ENCODE peak calls at places on chromosomes 11 and 22, in six cellular contexts. One of them, this sample, is unnamed.

GRCh38 chr11:124640660-124641059 is 18.0 kb downstream of the TBRG1 start:
- DNase-seq in naive thymus-derived CD4-positive, alpha-beta T cell: no peak
- DNase-seq in colonic mucosa: no peak
- DNase-seq in GM23248: no peak
- DNase-seq in ascending aorta: no peak
- DNase-seq in spleen: no peak
- DNase-seq in this sample: no peak

GRCh38 chr22:38549106-38549884 is 20.7 kb downstream of the DMC1 start:
- DNase-seq in GM23248: no peak
- DNase-seq in colonic mucosa: no peak
- DNase-seq in spleen: no peak
- DNase-seq in naive thymus-derived CD4-positive, alpha-beta T cell: no peak
- DNase-seq in ascending aorta: no peak
- DNase-seq in this sample: no peak

GRCh38 chr11:12212181-12212820 is 101.9 kb downstream of the MICAL2 start:
- DNase-seq in ascending aorta: no peak
- DNase-seq in naive thymus-derived CD4-positive, alpha-beta T cell: no peak
- DNase-seq in spleen: peak; percentile 6
- DNase-seq in GM23248: no peak
- DNase-seq in colonic mucosa: no peak
- DNase-seq in this sample: no peak

GRCh38 chr11:10638285-10638684 is 55.3 kb downstream of the IRAG1 start:
- DNase-seq in ascending aorta: no peak
- DNase-seq in spleen: no peak
- DNase-seq in naive thymus-derived CD4-positive, alpha-beta T cell: no peak
- DNase-seq in colonic mucosa: no peak
- DNase-seq in GM23248: peak; percentile 51
- DNase-seq in this sample: no peak

GRCh38 chr11:104823638-104824037 is 74.6 kb downstream of the CASP12 start:
- DNase-seq in spleen: no peak
- DNase-seq in ascending aorta: no peak
- DNase-seq in GM23248: peak; percentile 3
- DNase-seq in colonic mucosa: no peak
- DNase-seq in naive thymus-derived CD4-positive, alpha-beta T cell: no peak
- DNase-seq in this sample: no peak

GRCh38 chr22:28938286-28938833 is 55.0 kb downstream of the ZNRF3 start:
- DNase-seq in spleen: no peak
- DNase-seq in naive thymus-derived CD4-positive, alpha-beta T cell: no peak
- DNase-seq in ascending aorta: no peak
- DNase-seq in GM23248: no peak
- DNase-seq in colonic mucosa: no peak
- DNase-seq in this sample: no peak

GRCh38 chr11:62264004-62264403 is 6.0 kb upstream of the SCGB2A2 start:
- DNase-seq in ascending aorta: no peak
- DNase-seq in colonic mucosa: no peak
- DNase-seq in naive thymus-derived CD4-positive, alpha-beta T cell: no peak
- DNase-seq in GM23248: peak; percentile 16
- DNase-seq in spleen: no peak
- DNase-seq in this sample: no peak

GRCh38 chr11:115087791-115088190 is 409.5 kb downstream of the NXPE2 start:
- DNase-seq in GM23248: no peak
- DNase-seq in colonic mucosa: no peak
- DNase-seq in spleen: no peak
- DNase-seq in ascending aorta: no peak
- DNase-seq in naive thymus-derived CD4-positive, alpha-beta T cell: no peak
- DNase-seq in this sample: no peak

DNA sequence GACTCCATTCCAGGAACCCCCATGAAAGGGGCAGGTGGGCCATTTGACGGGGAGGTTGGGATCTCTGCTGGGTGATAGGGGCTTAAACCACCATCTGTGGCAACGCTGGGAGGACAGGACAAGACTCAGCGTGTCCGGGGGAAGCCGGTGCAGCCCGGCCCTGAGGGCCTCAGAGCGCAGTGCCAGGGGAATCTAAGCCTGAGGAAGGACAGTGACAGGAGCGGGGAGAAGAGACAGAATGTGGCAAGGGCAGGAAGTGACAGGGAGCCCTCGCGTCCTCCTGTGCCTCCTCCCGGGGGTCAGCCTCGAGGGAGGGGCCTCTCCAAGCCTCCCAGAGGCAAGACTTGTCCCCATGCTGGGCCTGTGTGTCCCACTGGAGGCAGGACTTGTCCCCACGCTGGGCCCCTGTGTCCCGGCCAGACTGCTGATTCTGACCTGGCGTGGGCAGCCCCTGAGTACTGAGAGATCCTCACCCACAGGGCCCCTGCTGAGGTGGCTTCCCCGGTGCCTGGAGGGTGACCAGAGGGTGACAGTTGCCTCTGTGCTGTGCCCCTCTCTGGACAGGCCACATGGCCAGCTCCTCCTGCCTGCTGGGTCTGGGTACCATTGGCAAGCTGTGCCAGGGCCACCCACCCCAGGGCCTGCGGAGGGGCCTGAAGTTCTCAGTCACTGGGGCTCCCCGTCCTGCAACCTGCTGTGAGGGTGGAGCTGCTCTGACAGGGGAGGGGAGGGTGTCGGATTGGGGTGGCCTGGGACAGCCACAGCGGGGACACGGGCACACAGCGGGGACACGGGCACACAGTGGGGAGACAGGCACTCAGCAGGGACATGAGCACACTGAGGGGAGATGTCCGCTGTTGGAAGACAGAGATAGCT is 676.2 kb downstream of the BRD1 start:
- DNase-seq in GM23248: no peak
- DNase-seq in naive thymus-derived CD4-positive, alpha-beta T cell: no peak
- DNase-seq in ascending aorta: no peak
- DNase-seq in colonic mucosa: no peak
- DNase-seq in spleen: peak; percentile 56
- DNase-seq in this sample: no peak
- H3K9me3 ChIP-seq in GM23248: no peaks in the 10 kb centered on the region
- H3K9me3 ChIP-seq in naive thymus-derived CD4-positive, alpha-beta T cell: no peaks in the 10 kb centered on the region
- H3K9me3 ChIP-seq in ascending aorta: no peaks in the 10 kb centered on the region
- H3K9me3 ChIP-seq in colonic mucosa: no peaks in the 10 kb centered on the region
- H3K9me3 ChIP-seq in spleen: no peaks in the 10 kb centered on the region
- H3K9me3 ChIP-seq in this sample: no peaks in the 10 kb centered on the region

GRCh38 chr11:13784848-13785247 is 116.4 kb downstream of the FAR1 start:
- DNase-seq in colonic mucosa: no peak
- DNase-seq in spleen: no peak
- DNase-seq in ascending aorta: no peak
- DNase-seq in naive thymus-derived CD4-positive, alpha-beta T cell: no peak
- DNase-seq in GM23248: no peak
- DNase-seq in this sample: no peak

GRCh38 chr11:13784441-13784840 is 116.0 kb downstream of the FAR1 start:
- DNase-seq in naive thymus-derived CD4-positive, alpha-beta T cell: no peak
- DNase-seq in colonic mucosa: no peak
- DNase-seq in spleen: no peak
- DNase-seq in GM23248: no peak
- DNase-seq in ascending aorta: no peak
- DNase-seq in this sample: no peak

GRCh38 chr11:13781153-13781552 is 112.7 kb downstream of the FAR1 start:
- DNase-seq in naive thymus-derived CD4-positive, alpha-beta T cell: no peak
- DNase-seq in spleen: no peak
- DNase-seq in ascending aorta: no peak
- DNase-seq in colonic mucosa: no peak
- DNase-seq in GM23248: no peak
- DNase-seq in this sample: no peak

GRCh38 chr11:13786688-13787087 is 118.2 kb downstream of the FAR1 start:
- DNase-seq in colonic mucosa: no peak
- DNase-seq in spleen: no peak
- DNase-seq in naive thymus-derived CD4-positive, alpha-beta T cell: no peak
- DNase-seq in GM23248: no peak
- DNase-seq in ascending aorta: no peak
- DNase-seq in this sample: no peak

GRCh38 chr11:13782395-13783080 is 114.1 kb downstream of the FAR1 start:
- DNase-seq in GM23248: no peak
- DNase-seq in spleen: no peak
- DNase-seq in ascending aorta: no peak
- DNase-seq in naive thymus-derived CD4-positive, alpha-beta T cell: no peak
- DNase-seq in colonic mucosa: no peak
- DNase-seq in this sample: no peak
- H3K27me3 ChIP-seq in GM23248: peaks cover 19% of the 10 kb centered on the region
- H3K27me3 ChIP-seq in spleen: no peaks in the 10 kb centered on the region
- H3K27me3 ChIP-seq in ascending aorta: no peaks in the 10 kb centered on the region
- H3K27me3 ChIP-seq in naive thymus-derived CD4-positive, alpha-beta T cell: no peaks in the 10 kb centered on the region
- H3K27me3 ChIP-seq in colonic mucosa: no peaks in the 10 kb centered on the region
- H3K27me3 ChIP-seq in this sample: no peaks in the 10 kb centered on the region

DNA sequence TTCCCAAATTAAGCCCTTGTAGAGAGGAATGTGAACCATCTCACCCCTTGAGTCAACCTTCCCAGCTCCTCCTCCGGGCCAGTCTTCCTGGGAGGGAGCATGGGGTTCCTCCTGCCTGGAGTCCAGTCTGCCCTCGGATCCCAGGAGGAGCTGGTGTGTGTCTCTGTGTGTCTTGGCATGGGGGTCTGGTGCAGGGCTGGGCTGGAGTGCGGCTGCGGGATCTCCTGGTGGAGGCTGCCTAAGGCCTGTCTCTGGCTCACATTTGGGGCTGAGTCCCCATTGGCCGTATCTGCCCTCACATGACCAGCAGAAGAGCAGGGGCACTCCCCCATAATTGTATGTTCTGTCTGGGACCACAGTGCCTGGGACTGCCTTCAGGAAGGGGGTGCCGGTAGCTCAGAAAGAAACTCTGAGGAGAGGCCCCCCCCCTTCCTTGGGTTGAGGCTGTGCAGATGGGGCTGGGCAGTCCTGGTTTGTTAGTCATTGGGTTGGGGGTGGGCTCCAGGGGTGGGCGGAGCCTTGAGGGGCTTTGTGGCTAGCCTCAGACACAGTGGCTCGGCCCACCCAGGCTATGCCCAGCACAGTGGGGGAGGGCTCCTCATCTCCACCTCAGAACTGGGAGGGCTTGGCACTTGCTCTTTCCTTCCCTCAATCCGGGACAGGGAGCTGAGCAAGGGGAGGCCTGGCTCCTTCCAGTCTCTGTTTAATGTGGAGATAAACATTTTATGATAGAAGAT is 2.9 kb downstream of the C1QTNF5 start:
- DNase-seq in GM23248: peak; percentile 68
- DNase-seq in spleen: peak; percentile 66
- DNase-seq in naive thymus-derived CD4-positive, alpha-beta T cell: no peak
- DNase-seq in ascending aorta: no peak
- DNase-seq in colonic mucosa: no peak
- DNase-seq in this sample: no peak
- H3K4me3 ChIP-seq in GM23248: peak overlapping the region; percentile 45
- H3K4me3 ChIP-seq in spleen: no peak overlapping the region
- H3K4me3 ChIP-seq in naive thymus-derived CD4-positive, alpha-beta T cell: no peak overlapping the region
- H3K4me3 ChIP-seq in ascending aorta: no peak overlapping the region
- H3K4me3 ChIP-seq in colonic mucosa: no peak overlapping the region
- H3K4me3 ChIP-seq in this sample: no peak overlapping the region

GRCh38 chr22:49620666-49621065 is 207.0 kb downstream of the BRD1 start:
- DNase-seq in naive thymus-derived CD4-positive, alpha-beta T cell: no peak
- DNase-seq in ascending aorta: no peak
- DNase-seq in colonic mucosa: no peak
- DNase-seq in spleen: peak; percentile 60
- DNase-seq in GM23248: no peak
- DNase-seq in this sample: no peak
- H3K9me3 ChIP-seq in naive thymus-derived CD4-positive, alpha-beta T cell: no peaks in the 10 kb centered on the region
- H3K9me3 ChIP-seq in ascending aorta: no peaks in the 10 kb centered on the region
- H3K9me3 ChIP-seq in colonic mucosa: no peaks in the 10 kb centered on the region
- H3K9me3 ChIP-seq in spleen: no peaks in the 10 kb centered on the region
- H3K9me3 ChIP-seq in GM23248: no peaks in the 10 kb centered on the region
- H3K9me3 ChIP-seq in this sample: no peaks in the 10 kb centered on the region

GRCh38 chr22:30240541-30241417 is 5.8 kb downstream of the LIF start:
- DNase-seq in naive thymus-derived CD4-positive, alpha-beta T cell: no peak
- DNase-seq in ascending aorta: no peak
- DNase-seq in spleen: no peak
- DNase-seq in GM23248: no peak
- DNase-seq in colonic mucosa: no peak
- DNase-seq in this sample: no peak

GRCh38 chr22:30239421-30240405 is 6.8 kb downstream of the LIF start:
- DNase-seq in GM23248: no peak
- DNase-seq in colonic mucosa: no peak
- DNase-seq in spleen: no peak
- DNase-seq in naive thymus-derived CD4-positive, alpha-beta T cell: no peak
- DNase-seq in ascending aorta: no peak
- DNase-seq in this sample: no peak

GRCh38 chr22:30238661-30239420 is 7.7 kb downstream of the LIF start:
- DNase-seq in colonic mucosa: peak; percentile 58
- DNase-seq in spleen: no peak
- DNase-seq in ascending aorta: no peak
- DNase-seq in GM23248: peak; percentile 23
- DNase-seq in naive thymus-derived CD4-positive, alpha-beta T cell: no peak
- DNase-seq in this sample: no peak

GRCh38 chr22:30243671-30244465 is 2.7 kb downstream of the LIF start:
- DNase-seq in ascending aorta: no peak
- DNase-seq in GM23248: no peak
- DNase-seq in spleen: no peak
- DNase-seq in colonic mucosa: no peak
- DNase-seq in naive thymus-derived CD4-positive, alpha-beta T cell: no peak
- DNase-seq in this sample: no peak

GRCh38 chr22:30241576-30242371 is 4.8 kb downstream of the LIF start:
- DNase-seq in ascending aorta: no peak
- DNase-seq in GM23248: no peak
- DNase-seq in colonic mucosa: no peak
- DNase-seq in naive thymus-derived CD4-positive, alpha-beta T cell: no peak
- DNase-seq in spleen: no peak
- DNase-seq in this sample: no peak
- H3K27me3 ChIP-seq in ascending aorta: peaks cover 3% of the 10 kb centered on the region
- H3K27me3 ChIP-seq in GM23248: no peaks in the 10 kb centered on the region
- H3K27me3 ChIP-seq in colonic mucosa: peaks cover 6% of the 10 kb centered on the region
- H3K27me3 ChIP-seq in naive thymus-derived CD4-positive, alpha-beta T cell: no peaks in the 10 kb centered on the region
- H3K27me3 ChIP-seq in spleen: no peaks in the 10 kb centered on the region
- H3K27me3 ChIP-seq in this sample: no peaks in the 10 kb centered on the region

GRCh38 chr11:87083029-87083428 is 45.3 kb downstream of the TMEM135 start:
- DNase-seq in colonic mucosa: no peak
- DNase-seq in ascending aorta: no peak
- DNase-seq in spleen: no peak
- DNase-seq in naive thymus-derived CD4-positive, alpha-beta T cell: no peak
- DNase-seq in GM23248: no peak
- DNase-seq in this sample: no peak

GRCh38 chr11:87081358-87081757 is 43.6 kb downstream of the TMEM135 start:
- DNase-seq in ascending aorta: no peak
- DNase-seq in naive thymus-derived CD4-positive, alpha-beta T cell: no peak
- DNase-seq in colonic mucosa: no peak
- DNase-seq in spleen: no peak
- DNase-seq in GM23248: no peak
- DNase-seq in this sample: no peak

GRCh38 chr11:87076874-87077429 is 39.2 kb downstream of the TMEM135 start:
- DNase-seq in ascending aorta: no peak
- DNase-seq in naive thymus-derived CD4-positive, alpha-beta T cell: no peak
- DNase-seq in GM23248: no peak
- DNase-seq in spleen: no peak
- DNase-seq in colonic mucosa: no peak
- DNase-seq in this sample: no peak

GRCh38 chr11:87082590-87082989 is 44.9 kb downstream of the TMEM135 start:
- DNase-seq in naive thymus-derived CD4-positive, alpha-beta T cell: no peak
- DNase-seq in ascending aorta: no peak
- DNase-seq in colonic mucosa: no peak
- DNase-seq in GM23248: no peak
- DNase-seq in spleen: no peak
- DNase-seq in this sample: no peak
- H3K4me3 ChIP-seq in naive thymus-derived CD4-positive, alpha-beta T cell: no peak overlapping the region
- H3K4me3 ChIP-seq in ascending aorta: no peak overlapping the region
- H3K4me3 ChIP-seq in colonic mucosa: no peak overlapping the region
- H3K4me3 ChIP-seq in GM23248: no peak overlapping the region
- H3K4me3 ChIP-seq in spleen: no peak overlapping the region
- H3K4me3 ChIP-seq in this sample: no peak overlapping the region

DNA sequence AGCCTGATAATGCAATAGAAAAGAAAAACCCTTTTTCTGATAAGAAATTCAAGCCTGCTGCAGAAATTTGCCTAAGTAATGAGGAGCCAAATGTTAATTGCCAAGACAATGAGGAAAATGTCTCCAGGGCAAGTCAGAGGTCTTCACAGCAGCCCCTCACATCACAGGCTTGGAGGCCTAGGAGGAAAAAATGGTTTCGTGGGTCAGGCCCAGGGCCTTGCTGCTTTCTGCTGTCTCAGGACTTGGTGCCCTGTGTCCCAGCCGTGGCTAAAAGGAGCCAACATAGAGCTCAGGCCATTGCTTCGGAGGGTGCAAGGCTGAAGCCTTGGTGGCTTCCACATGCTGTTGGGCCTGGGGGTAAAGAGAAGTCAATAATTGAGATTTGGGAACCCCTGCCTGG is 131.3 kb downstream of the LARGE1 start:
- DNase-seq in colonic mucosa: no peak
- DNase-seq in naive thymus-derived CD4-positive, alpha-beta T cell: no peak
- DNase-seq in ascending aorta: no peak
- DNase-seq in GM23248: no peak
- DNase-seq in spleen: no peak
- DNase-seq in this sample: no peak
- H3K9me3 ChIP-seq in colonic mucosa: no peaks in the 10 kb centered on the region
- H3K9me3 ChIP-seq in naive thymus-derived CD4-positive, alpha-beta T cell: no peaks in the 10 kb centered on the region
- H3K9me3 ChIP-seq in ascending aorta: peaks cover 12% of the 10 kb centered on the region
- H3K9me3 ChIP-seq in GM23248: no peaks in the 10 kb centered on the region
- H3K9me3 ChIP-seq in spleen: no peaks in the 10 kb centered on the region
- H3K9me3 ChIP-seq in this sample: peaks cover 7% of the 10 kb centered on the region